ENCODE peak calls at places on chromosomes 12 and 14, in seven cellular contexts. V is CD4-positive, alpha-beta T cell; Q is foreskin keratinocyte; O is CD8-positive, alpha-beta memory T cell; I is effector memory CD4-positive, alpha-beta T cell; T is testis; J is AG04450. C is an unnamed sample.

GRCh38 chr12:29159690-29160089 is 10.6 kb downstream of the FAR2 start:
- DNase-seq in J (no peak), V (no peak), I (no peak), Q (no peak), T (no peak), O (no peak), C (no peak)

GRCh38 chr14:49408187-49408963 is 177.8 kb downstream of the RPS29 start:
- DNase-seq in O (no peak), J (no peak), Q (no peak), T (no peak), I (no peak), V (no peak), C (no peak)

GRCh38 chr14:101834387-101835165 is 73.1 kb downstream of the PPP2R5C start:
- DNase-seq in O (no peak), J (no peak), T (peak), Q (no peak), I (no peak), V (no peak), C (no peak)

GRCh38 chr14:92564361-92565039 is 50.9 kb downstream of the RIN3 start:
- DNase-seq in T (no peak), V (no peak), J (no peak), Q (no peak), I (no peak), O (no peak), C (no peak)

GRCh38 chr14:26960049-26960688 is 362.3 kb upstream of the NOVA1 start:
- DNase-seq in V (no peak), Q (no peak), O (no peak), J (no peak), T (no peak), I (no peak), C (no peak)

GRCh38 chr12:124315316-124315924 is 20.5 kb downstream of the RFLNA start:
- DNase-seq in Q (no peak), V (no peak), I (no peak), J (no peak), O (no peak), T (no peak), C (no peak)

GRCh38 chr12:82848846-82849245 is 162.1 kb downstream of the TMTC2 start:
- DNase-seq in Q (no peak), I (no peak), T (no peak), O (no peak), J (no peak), V (no peak), C (no peak)

GRCh38 chr12:12823308-12823707 is 10.2 kb downstream of the DDX47 start:
- DNase-seq in I (no peak), V (no peak), O (no peak), Q (no peak), T (no peak), J (peak), C (no peak)

GRCh38 chr14:60915781-60916180 is 65.1 kb downstream of the TRMT5 start:
- DNase-seq in Q (no peak), V (no peak), J (no peak), T (no peak), I (no peak), O (no peak), C (no peak)

GRCh38 chr12:110679201-110679600 is 9.7 kb downstream of the HVCN1 start:
- DNase-seq in V (no peak), T (no peak), I (no peak), O (no peak), J (no peak), Q (no peak), C (no peak)

GRCh38 chr12:30090258-30090657 is 306.5 kb upstream of the TMTC1 start:
- DNase-seq in Q (no peak), T (no peak), I (no peak), O (no peak), J (no peak), V (no peak), C (no peak)

GRCh38 chr12:4052691-4053090 is 179.5 kb upstream of the PARP11 start:
- DNase-seq in V (no peak), T (no peak), Q (peak), O (no peak), J (no peak), I (no peak), C (no peak)

GRCh38 chr12:116524964-116525379 is 34.2 kb upstream of the MAP1LC3B2 start:
- DNase-seq in O (no peak), I (no peak), J (no peak), Q (peak), V (no peak), T (no peak), C (no peak)

GRCh38 chr12:90974286-90974685 is 19.3 kb upstream of the CCER1 start:
- DNase-seq in J (no peak), T (no peak), O (no peak), I (no peak), V (no peak), Q (peak), C (no peak)

GRCh38 chr14:95664046-95664445 is 22.2 kb upstream of the TCL1B start:
- DNase-seq in J (no peak), I (no peak), V (no peak), T (peak), Q (no peak), O (no peak), C (no peak)

GRCh38 chr12:89698607-89699006 is 10.0 kb downstream of the ATP2B1 start:
- DNase-seq in I (no peak), V (no peak), J (no peak), O (no peak), Q (no peak), T (no peak), C (no peak)

GRCh38 chr12:2643736-2644135 is 151.0 kb upstream of the FKBP4 start:
- DNase-seq in Q (no peak), V (no peak), I (no peak), T (no peak), O (no peak), J (no peak), C (no peak)

GRCh38 chr14:90540437-90540836 is 143.6 kb downstream of the CALM1 start:
- DNase-seq in T (no peak), I (no peak), Q (no peak), J (no peak), V (no peak), O (no peak), C (no peak)
- H3K27ac ChIP-seq in T (no peak), I (no peak), Q (no peak), J (no peak), V (no peak), O (no peak), C (no peak)

GRCh38 chr14:75005357-75005756 is 2.6 kb downstream of the EIF2B2 start:
- DNase-seq in Q (no peak), V (no peak), O (no peak), I (no peak), T (no peak), J (no peak), C (no peak)

GRCh38 chr14:75003250-75004027 is 718 bp downstream of the EIF2B2 start:
- DNase-seq in J (no peak), T (no peak), O (no peak), Q (no peak), I (no peak), V (no peak), C (peak)

GRCh38 chr14:75001899-75002298 is 822 bp upstream of the EIF2B2 start:
- DNase-seq in V (no peak), T (no peak), Q (no peak), I (no peak), J (no peak), O (no peak), C (no peak)

GRCh38 chr14:75001261-75001660 is 1.5 kb upstream of the EIF2B2 start:
- DNase-seq in Q (no peak), O (no peak), T (no peak), J (no peak), I (no peak), V (no peak), C (no peak)

GRCh38 chr14:75002392-75003249 is at the start of gene EIF2B2:
- DNase-seq in V (peak), I (peak), O (peak), T (peak), Q (peak), J (peak), C (peak)
- H3K27ac ChIP-seq in V (peak), I (peak), O (peak), T (peak), Q (no peak), J (peak), C (peak)

GRCh38 chr12:52308807-52309425 is 12.3 kb downstream of the KRT83 start:
- DNase-seq in O (no peak), I (no peak), V (no peak), T (no peak), Q (no peak), J (no peak), C (peak)

GRCh38 chr12:52305921-52306705 is 14.8 kb upstream of the KRT81 start:
- DNase-seq in V (no peak), Q (no peak), O (no peak), T (no peak), J (no peak), I (no peak), C (no peak)

GRCh38 chr12:52310622-52311281 is 10.4 kb downstream of the KRT83 start:
- DNase-seq in J (no peak), O (no peak), Q (no peak), V (no peak), I (no peak), T (no peak), C (no peak)

GRCh38 chr12:52311282-52311643 is 9.9 kb downstream of the KRT83 start:
- DNase-seq in V (no peak), I (no peak), T (no peak), Q (no peak), J (no peak), O (no peak), C (no peak)

DNA sequence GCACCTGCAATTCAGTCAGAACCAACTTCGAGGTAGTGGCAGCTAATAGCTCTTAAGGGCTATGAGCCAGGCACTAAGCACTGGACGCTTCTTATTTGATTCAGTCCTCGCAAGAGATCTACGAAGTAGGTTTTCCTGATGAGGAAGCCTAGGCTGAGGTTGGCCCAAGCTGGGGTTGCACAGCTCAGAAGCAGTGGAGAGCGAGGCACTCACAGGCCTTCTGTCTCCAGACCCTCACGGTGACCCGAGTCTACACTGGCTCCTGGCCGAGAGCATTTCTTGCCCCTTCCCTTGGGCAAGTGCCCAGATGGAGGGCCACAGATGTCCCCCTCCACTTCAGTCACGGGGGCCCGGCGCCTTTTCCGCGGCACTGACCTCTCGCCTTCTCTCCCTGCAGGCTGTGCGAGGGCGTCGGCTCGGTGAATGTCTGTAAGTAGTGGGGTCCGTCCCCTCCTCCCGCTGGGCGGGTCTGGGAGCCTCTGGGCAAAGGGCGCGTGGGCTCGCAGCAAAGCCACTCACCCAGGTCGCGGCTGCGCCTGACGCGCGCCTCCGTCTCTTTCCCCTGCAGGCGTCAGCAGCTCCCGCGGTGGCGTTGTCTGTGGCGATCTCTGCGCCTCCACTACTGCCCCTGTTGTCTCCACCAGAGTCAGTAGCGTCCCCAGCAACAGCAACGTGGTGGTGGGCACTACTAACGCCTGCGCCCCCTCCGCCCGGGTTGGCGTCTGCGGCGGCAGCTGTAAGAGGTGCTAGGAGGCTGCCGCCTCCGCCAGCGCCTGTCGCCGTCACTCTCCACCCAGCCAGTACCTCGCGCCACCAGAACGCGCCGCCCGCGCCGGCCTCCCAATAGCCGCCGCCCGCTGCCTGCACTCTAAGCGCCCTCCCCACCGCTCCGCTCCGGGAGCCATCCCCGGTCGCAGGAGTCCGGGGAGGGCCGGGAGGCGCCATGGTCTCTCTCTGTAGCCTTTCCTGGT is 13.1 kb downstream of the KRT83 start:
- DNase-seq in Q (no peak), T (peak), J (no peak), I (no peak), O (no peak), V (no peak), C (peak)
- H3K27ac ChIP-seq in Q (no peak), T (no peak), J (no peak), I (no peak), O (no peak), V (no peak), C (no peak)

DNA sequence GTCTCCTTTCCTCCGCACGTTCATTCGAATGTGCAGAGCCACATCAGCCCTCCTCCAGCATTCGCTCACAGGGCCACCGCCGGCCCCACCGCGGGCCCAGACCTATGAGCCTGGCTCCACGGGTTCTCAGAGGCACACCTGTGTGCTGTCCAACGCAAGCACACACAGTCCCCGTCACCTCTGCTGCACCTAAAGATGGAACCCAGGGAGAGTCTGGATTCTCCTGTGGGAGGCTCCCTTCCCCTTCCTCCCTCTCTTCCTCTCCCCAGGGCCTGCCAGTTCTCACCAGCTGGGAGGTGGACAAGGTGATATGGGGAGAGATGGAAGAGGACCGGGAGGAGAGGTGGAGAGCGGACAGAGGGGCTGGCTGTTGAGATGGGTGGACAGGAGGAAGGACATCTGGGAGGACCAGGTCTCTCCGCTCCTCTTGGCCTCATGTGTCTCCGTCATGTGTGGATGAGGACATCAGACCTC is 4.9 kb upstream of the AQP6 start:
- DNase-seq in T (no peak), J (no peak), V (no peak), O (no peak), Q (no peak), I (no peak), C (no peak)
- H3K27ac ChIP-seq in T (no peak), J (no peak), V (no peak), O (no peak), Q (no peak), I (no peak), C (no peak)

GRCh38 chr12:56772625-56773024 is 9.5 kb downstream of the HSD17B6 start:
- DNase-seq in O (no peak), Q (no peak), V (no peak), J (no peak), I (no peak), T (no peak), C (no peak)
- H3K27ac ChIP-seq in O (no peak), Q (no peak), V (no peak), J (no peak), I (no peak), T (no peak), C (no peak)